ENCODE peak calls at places on chromosomes 5 and 9, in eight cellular contexts. N is hepatocyte, Q is body of pancreas, Z is mammary epithelial cell, C is thoracic aorta, U is bronchial epithelial cell, J is suprapubic skin, E is dorsolateral prefrontal cortex. S is an unnamed sample.

GRCh38 chr9:33159058-33159759 is 7.9 kb downstream of the B4GALT1 start:
- DNase-seq in J (peak; percentile 89), C (no peak), U (peak; percentile 60), Q (peak; percentile 63), N (peak; percentile 46), Z (peak; percentile 62), E (no peak), S (no peak)

GRCh38 chr9:91256235-91256634 is 105.5 kb downstream of the AUH start:
- DNase-seq in E (no peak), U (no peak), N (no peak), C (no peak), J (no peak), Z (no peak), Q (no peak), S (no peak)

GRCh38 chr9:9117866-9118265 is 1318.3 kb upstream of the DMAC1 start:
- DNase-seq in E (no peak), C (no peak), Z (no peak), U (no peak), N (no peak), Q (no peak), J (no peak), S (no peak)

GRCh38 chr9:103319979-103320378 is 324.8 kb downstream of the CYLC2 start:
- DNase-seq in J (no peak), U (peak; percentile 5), Q (no peak), N (no peak), Z (no peak), E (no peak), C (no peak), S (no peak)

GRCh38 chr5:75389430-75389829 is 52.4 kb downstream of the HMGCR start:
- DNase-seq in J (no peak), E (no peak), Q (no peak), U (no peak), N (no peak), C (no peak), Z (no peak), S (no peak)

GRCh38 chr9:134185536-134186011 is 21.2 kb upstream of the RNU6ATAC start:
- DNase-seq in N (no peak), Z (peak; percentile 22), U (no peak), Q (no peak), J (no peak), C (no peak), E (no peak), S (no peak)

GRCh38 chr5:124263680-124264491 is 482.6 kb downstream of the ZNF608 start:
- DNase-seq in E (no peak), J (no peak), C (no peak), Q (no peak), Z (no peak), N (no peak), U (peak; percentile 29), S (peak; percentile 27)

GRCh38 chr5:150779397-150780179 is 1.0 kb downstream of the SMIM3 start:
- DNase-seq in N (no peak), E (no peak), Q (no peak), C (no peak), J (no peak), Z (peak; percentile 34), U (no peak), S (no peak)

GRCh38 chr5:150539206-150539605 is 31.3 kb downstream of the NDST1 start:
- DNase-seq in Q (no peak), U (no peak), N (no peak), J (no peak), C (no peak), E (no peak), Z (no peak), S (no peak)

GRCh38 chr5:172568308-172568923 is 72.6 kb upstream of the NEURL1B start:
- DNase-seq in U (no peak), N (no peak), C (no peak), E (no peak), J (no peak), Q (no peak), Z (no peak), S (no peak)

GRCh38 chr5:61765471-61765870 is 433.4 kb downstream of the ZSWIM6 start:
- DNase-seq in Q (no peak), E (no peak), U (no peak), Z (no peak), C (no peak), J (no peak), N (no peak), S (no peak)

GRCh38 chr9:37517977-37518376 is 32.2 kb downstream of the POLR1E start:
- DNase-seq in C (no peak), N (no peak), E (no peak), Z (no peak), J (no peak), Q (no peak), U (no peak), S (no peak)

DNA sequence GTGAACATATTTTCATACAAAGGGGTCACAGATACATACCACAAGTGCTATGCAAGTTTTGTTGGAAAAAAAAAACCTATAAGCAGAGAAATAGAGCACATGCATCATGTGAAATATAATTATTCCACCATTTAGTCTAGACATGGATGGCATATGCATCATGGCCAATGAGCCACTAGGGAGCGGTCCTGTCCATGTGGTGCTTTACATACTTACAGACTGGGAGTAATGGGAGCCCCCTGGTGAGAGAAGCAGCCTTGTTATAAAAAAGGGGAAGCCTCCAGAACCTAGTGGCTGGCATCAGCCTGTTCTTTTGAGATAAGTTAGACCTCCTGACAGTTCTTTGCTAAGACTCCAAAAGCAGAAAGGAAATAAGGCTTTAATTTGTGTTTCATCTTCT is 1524.1 kb downstream of the MAT2B start:
- DNase-seq in U (no peak), J (no peak), C (no peak), E (no peak), Q (peak; percentile 45), N (peak; percentile 59), Z (no peak), S (peak; percentile 71)
- TF ChIP-seq CTCF in U (no peak), J (no peak), C (no peak), E (no peak), Q (peak; percentile 23), N (peak; percentile 56), Z (peak; percentile 43), S (peak; percentile 60)

GRCh38 chr9:125125523-125125922 is 17.8 kb downstream of the SCAI start:
- DNase-seq in C (no peak), N (no peak), U (no peak), E (no peak), Z (no peak), Q (no peak), J (no peak), S (no peak)
- H3K27me3 ChIP-seq in C (no peaks in the 10 kb centered on the region), N (no peaks in the 10 kb centered on the region), U (no peaks in the 10 kb centered on the region), E (no peaks in the 10 kb centered on the region), Z (no peaks in the 10 kb centered on the region), Q (no peaks in the 10 kb centered on the region), J (no peaks in the 10 kb centered on the region), S (no peaks in the 10 kb centered on the region)

DNA sequence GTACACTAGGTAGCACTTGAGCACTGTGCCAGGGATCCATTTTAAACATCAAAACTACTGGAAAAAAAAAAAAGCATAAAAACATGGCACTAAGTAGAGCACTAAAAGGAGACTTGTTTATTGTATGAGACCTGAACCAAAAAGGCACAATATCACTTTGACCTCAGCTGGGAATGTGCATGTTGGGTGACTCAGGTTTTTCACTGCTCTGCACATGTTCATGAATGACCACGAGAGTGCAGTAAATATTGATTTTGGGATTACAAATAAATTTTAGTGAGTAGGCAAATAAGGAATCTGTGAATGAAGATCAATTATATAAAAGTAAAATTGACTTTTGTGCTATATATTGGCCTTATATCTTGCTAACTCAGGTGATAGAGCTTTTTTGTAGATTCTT is 11.8 kb downstream of the RMI1 start:
- DNase-seq in U (peak; percentile 52), C (no peak), J (no peak), E (no peak), Z (no peak), N (peak; percentile 36), Q (peak; percentile 45), S (no peak)
- TF ChIP-seq CTCF in U (peak; percentile 8), C (no peak), J (no peak), E (no peak), Z (no peak), N (no peak), Q (peak; percentile 29), S (no peak)

DNA sequence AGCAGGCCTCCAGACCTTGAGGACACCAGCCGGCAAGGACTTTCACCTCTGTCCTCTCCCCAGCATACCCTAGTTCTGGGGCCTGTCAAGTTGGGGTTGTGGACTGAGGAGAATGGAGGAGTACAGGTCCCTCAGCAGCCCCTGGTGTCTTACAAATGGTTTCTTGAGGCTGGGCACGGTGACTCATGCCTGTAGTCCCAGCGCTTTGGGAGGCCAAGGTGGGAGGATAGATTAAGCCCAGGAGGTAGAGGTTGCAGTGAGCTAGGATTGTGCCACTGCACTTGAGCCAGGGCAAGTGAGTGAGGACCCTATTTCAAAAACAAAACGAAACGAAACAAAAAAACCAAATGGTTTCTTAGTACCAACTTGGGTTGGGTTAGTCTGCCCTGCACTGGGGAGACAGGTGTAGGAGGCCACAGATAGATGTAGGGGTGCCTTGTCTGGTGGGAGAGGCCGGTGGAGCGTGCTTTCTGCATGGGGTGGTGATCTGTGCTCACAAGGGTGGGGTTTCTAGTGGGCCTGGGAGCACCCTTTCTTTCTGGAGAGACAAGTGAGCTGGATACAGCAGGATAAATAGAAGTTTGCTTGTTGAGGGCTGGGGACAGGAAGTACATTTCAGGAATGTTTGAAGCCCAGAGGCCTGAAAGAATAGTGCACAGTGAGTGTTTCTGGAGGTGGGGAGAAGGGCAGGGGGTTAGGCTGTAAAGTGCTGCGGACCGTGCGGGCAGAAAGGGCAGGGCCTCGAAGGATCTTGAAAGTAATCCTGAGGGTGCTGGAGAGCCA is 37.7 kb upstream of the PSD2 start:
- DNase-seq in J (no peak), E (no peak), U (no peak), Q (no peak), C (no peak), Z (no peak), N (no peak), S (peak; percentile 57)
- H3K27me3 ChIP-seq in J (peaks cover 39% of the 10 kb centered on the region), E (no peaks in the 10 kb centered on the region), U (peaks cover 14% of the 10 kb centered on the region), Q (no peaks in the 10 kb centered on the region), C (peaks cover 16% of the 10 kb centered on the region), Z (no peaks in the 10 kb centered on the region), N (peaks cover 17% of the 10 kb centered on the region), S (no peaks in the 10 kb centered on the region)

GRCh38 chr9:10479172-10479571 is 133.6 kb downstream of the PTPRD start:
- DNase-seq in Z (no peak), U (peak; percentile 4), Q (no peak), C (no peak), N (peak; percentile 4), E (no peak), J (no peak), S (no peak)
- TF ChIP-seq CTCF in Z (peak; percentile 36), U (peak; percentile 21), Q (no peak), C (no peak), N (peak; percentile 30), E (no peak), J (no peak), S (peak; percentile 26)

GRCh38 chr5:133132717-133133116 is 80.9 kb downstream of the HSPA4 start:
- DNase-seq in Z (no peak), C (no peak), E (no peak), N (no peak), Q (no peak), U (no peak), J (no peak), S (no peak)
- H3K27me3 ChIP-seq in Z (no peaks in the 10 kb centered on the region), C (no peaks in the 10 kb centered on the region), E (no peaks in the 10 kb centered on the region), N (no peaks in the 10 kb centered on the region), Q (no peaks in the 10 kb centered on the region), U (no peaks in the 10 kb centered on the region), J (no peaks in the 10 kb centered on the region), S (no peaks in the 10 kb centered on the region)

S was measured in WERI-Rb-1.